ENCODE peak calls at places on chromosomes 16 and 17, in nine cellular contexts. U, X, P, S, D, C, Q, L and K are unnamed samples.

GRCh38 chr16:72990003-72990521 is 57.9 kb downstream of the ZFHX3 start:
- DNase-seq in P (no peak), S (peak; percentile 92), X (peak; percentile 97), Q (no peak), U (no peak), L (peak; percentile 14), C (peak; percentile 66), D (no peak), K (peak; percentile 87)

GRCh38 chr17:39602533-39603303 is 5.0 kb downstream of the NEUROD2 start:
- DNase-seq in U (no peak), P (no peak), X (no peak), L (no peak), D (no peak), S (no peak), C (no peak), Q (no peak), K (no peak)

GRCh38 chr16:85303354-85303883 is 191.1 kb upstream of the CIBAR2 start:
- DNase-seq in C (peak; percentile 58), L (no peak), D (peak; percentile 84), P (peak; percentile 65), Q (peak; percentile 73), X (peak; percentile 24), U (peak; percentile 58), S (no peak), K (no peak)

GRCh38 chr16:74752258-74752657 is 22.4 kb downstream of the FA2H start:
- DNase-seq in D (no peak), C (no peak), Q (no peak), P (no peak), U (no peak), S (no peak), L (no peak), X (no peak), K (no peak)

GRCh38 chr17:75077072-75077489 is 10.7 kb upstream of the SLC16A5 start:
- DNase-seq in P (no peak), Q (no peak), U (no peak), C (no peak), S (no peak), D (no peak), X (no peak), L (no peak), K (no peak)

GRCh38 chr17:82444941-82445521 is 5.5 kb downstream of the CYBC1 start:
- DNase-seq in U (no peak), L (no peak), Q (no peak), P (no peak), D (no peak), S (peak; percentile 23), X (no peak), C (no peak), K (no peak)

GRCh38 chr17:65231086-65231485 is 93.9 kb downstream of the RGS9 start:
- DNase-seq in D (no peak), P (no peak), L (no peak), U (no peak), C (no peak), X (no peak), S (no peak), Q (no peak), K (no peak)

GRCh38 chr17:62172492-62173291 is 107.6 kb upstream of the MED13 start:
- DNase-seq in L (no peak), Q (no peak), D (no peak), S (no peak), U (no peak), X (no peak), P (no peak), C (no peak), K (no peak)

GRCh38 chr17:77279448-77280303 is 138.9 kb downstream of the SEC14L1 start:
- DNase-seq in D (no peak), C (no peak), L (no peak), X (no peak), Q (no peak), S (peak; percentile 19), U (no peak), P (no peak), K (peak; percentile 28)

GRCh38 chr17:80279895-80280294 is 19.2 kb downstream of the RNF213 start:
- DNase-seq in U (no peak), C (peak; percentile 84), X (no peak), Q (no peak), P (no peak), D (peak; percentile 75), S (no peak), L (no peak), K (peak; percentile 87)

GRCh38 chr16:81888520-81889394 is 109.7 kb downstream of the PLCG2 start:
- DNase-seq in P (no peak), L (no peak), Q (no peak), S (no peak), U (no peak), C (no peak), X (no peak), D (no peak), K (no peak)

GRCh38 chr17:73667184-73667959 is 23.1 kb upstream of the SDK2 start:
- DNase-seq in D (no peak), X (no peak), P (no peak), U (no peak), C (no peak), Q (no peak), S (no peak), L (no peak), K (no peak)

GRCh38 chr17:12037970-12038369 is 17.3 kb downstream of the MAP2K4 start:
- DNase-seq in L (no peak), C (no peak), U (no peak), X (no peak), Q (no peak), S (no peak), P (no peak), D (no peak), K (no peak)

GRCh38 chr16:65967376-65967775 is 399.1 kb upstream of the CDH5 start:
- DNase-seq in C (no peak), Q (no peak), U (no peak), L (no peak), X (no peak), D (no peak), P (no peak), S (peak; percentile 95), K (peak; percentile 16)

GRCh38 chr17:78658281-78658785 is 81.1 kb upstream of the DNAH17 start:
- DNase-seq in C (no peak), P (no peak), X (no peak), D (no peak), U (no peak), S (peak; percentile 50), Q (no peak), L (no peak), K (peak; percentile 67)

GRCh38 chr16:73191111-73192046 is 143.5 kb upstream of the ZFHX3 start:
- DNase-seq in S (no peak), P (no peak), U (no peak), D (no peak), X (no peak), Q (no peak), C (no peak), L (no peak), K (no peak)

GRCh38 chr16:1060416-1061340 is 11.9 kb upstream of the SSTR5 start:
- DNase-seq in P (no peak), S (no peak), X (no peak), U (no peak), Q (no peak), D (no peak), C (no peak), L (no peak), K (no peak)

GRCh38 chr16:29230671-29231091 is 175.8 kb downstream of the NPIPB11 start:
- DNase-seq in L (no peak), X (no peak), D (no peak), P (no peak), U (no peak), S (no peak), Q (no peak), C (no peak), K (peak; percentile 23)

GRCh38 chr17:16342979-16343378 is 10.3 kb downstream of the CENPV start:
- DNase-seq in X (no peak), C (no peak), U (no peak), D (no peak), Q (no peak), L (no peak), S (peak; percentile 28), P (no peak), K (peak; percentile 57)

GRCh38 chr16:80027007-80027965 is 426.7 kb upstream of the MAF start:
- DNase-seq in Q (peak; percentile 12), X (peak; percentile 23), D (peak; percentile 61), P (no peak), S (peak; percentile 98), C (peak; percentile 22), U (peak; percentile 4), L (no peak), K (peak; percentile 88)

GRCh38 chr17:59652119-59652518 is 32.4 kb downstream of the CLTC start:
- DNase-seq in X (no peak), P (no peak), D (no peak), Q (no peak), S (peak; percentile 78), L (no peak), C (no peak), U (no peak), K (peak; percentile 79)

GRCh38 chr17:65749479-65749878 is 188.0 kb upstream of the AXIN2 start:
- DNase-seq in D (no peak), Q (no peak), X (no peak), S (peak; percentile 89), P (no peak), U (no peak), C (no peak), L (no peak), K (peak; percentile 23)

GRCh38 chr16:85051067-85051709 is 23.6 kb downstream of the KIAA0513 start:
- DNase-seq in S (no peak), Q (no peak), D (no peak), C (no peak), U (no peak), X (no peak), L (no peak), P (no peak), K (no peak)

GRCh38 chr16:58678716-58679115 is 5.9 kb downstream of the SLC38A7 start:
- DNase-seq in S (peak; percentile 49), C (no peak), L (no peak), Q (no peak), P (no peak), U (no peak), X (peak; percentile 66), D (no peak), K (peak; percentile 50)

GRCh38 chr16:24826096-24826690 is 19.6 kb upstream of the SLC5A11 start:
- DNase-seq in L (peak; percentile 56), U (no peak), D (no peak), Q (no peak), S (no peak), X (no peak), C (no peak), P (no peak), K (no peak)

GRCh38 chr17:47956818-47957590 is 679 bp downstream of the PRR15L start:
- DNase-seq in L (peak; percentile 89), Q (no peak), X (no peak), S (no peak), P (no peak), C (no peak), U (no peak), D (no peak), K (no peak)